ENCODE peak calls at places on chromosomes 16 and 17, in seven cellular contexts. L is H1, C is H9, Q is IMR-90, F is mesendoderm, M is mesenchymal stem cell, V is trophoblast cell. A is an unnamed sample. For H3K4me1, the result is how much of the 10 kb centered on the place peaks cover.

GRCh38 chr17:48631693-48632578 is 5.8 kb upstream of the HOXB9 start:
- DNase-seq in L (no peak), C (peak), Q (no peak), F (peak), M (no peak), V (no peak), A (no peak)

GRCh38 chr17:11950771-11951519 is 46.3 kb downstream of the ZNF18 start:
- DNase-seq in L (no peak), C (no peak), Q (no peak), F (no peak), M (no peak), V (no peak), A (no peak)

GRCh38 chr17:74937064-74938051 is 1.7 kb downstream of the OTOP3 start:
- DNase-seq in L (no peak), C (no peak), Q (no peak), F (no peak), M (no peak), V (no peak), A (peak)

GRCh38 chr17:78803161-78803845 is 21.2 kb upstream of the CYTH1 start:
- DNase-seq in L (no peak), C (no peak), Q (no peak), F (no peak), M (no peak), V (no peak), A (no peak)

GRCh38 chr16:19698480-19699465 is 19.3 kb downstream of the KNOP1 start:
- DNase-seq in L (no peak), C (no peak), Q (peak), F (no peak), M (no peak), V (no peak), A (no peak)

GRCh38 chr17:15971882-15972281 is 27.0 kb downstream of the ADORA2B start:
- DNase-seq in L (no peak), C (no peak), Q (no peak), F (peak), M (no peak), V (peak), A (no peak)

GRCh38 chr17:65137076-65137935 is at the start of gene RGS9:
- DNase-seq in L (peak), C (peak), Q (peak), F (peak), M (peak), V (peak), A (peak)

GRCh38 chr17:11900103-11900502 is 97.2 kb downstream of the ZNF18 start:
- DNase-seq in L (no peak), C (no peak), Q (no peak), F (peak), M (no peak), V (no peak), A (no peak)

GRCh38 chr16:67451704-67452435 is 20.9 kb downstream of the HSD11B2 start:
- DNase-seq in L (no peak), C (no peak), Q (no peak), F (no peak), M (no peak), V (no peak), A (no peak)

GRCh38 chr17:67947325-67947813 is 48.9 kb downstream of the C17orf58 start:
- DNase-seq in L (no peak), C (no peak), Q (no peak), F (no peak), M (no peak), V (no peak), A (no peak)

GRCh38 chr17:64706224-64707076 is 44.3 kb upstream of the SMURF2 start:
- DNase-seq in L (no peak), C (no peak), Q (no peak), F (peak), M (peak), V (peak), A (no peak)

GRCh38 chr17:2749058-2749783 is at the start of gene CCDC92B:
- DNase-seq in L (peak), C (peak), Q (no peak), F (no peak), M (no peak), V (no peak), A (peak)

GRCh38 chr16:15601212-15601879 is 41.6 kb downstream of the MARF1 start:
- DNase-seq in L (peak), C (peak), Q (no peak), F (peak), M (no peak), V (peak), A (no peak)

GRCh38 chr16:3938843-3939624 is 58.5 kb upstream of the CREBBP start:
- DNase-seq in L (peak), C (peak), Q (peak), F (peak), M (peak), V (peak), A (peak)

GRCh38 chr16:15988268-15989013 is 39.0 kb downstream of the ABCC1 start:
- DNase-seq in L (no peak), C (no peak), Q (peak), F (peak), M (peak), V (no peak), A (no peak)

GRCh38 chr16:85178006-85178591 is 65.8 kb upstream of the CIBAR2 start:
- DNase-seq in L (no peak), C (no peak), Q (no peak), F (no peak), M (no peak), V (no peak), A (no peak)

GRCh38 chr17:16521070-16521727 is 29.2 kb upstream of the LRRC75A start:
- DNase-seq in L (peak), C (peak), Q (peak), F (peak), M (peak), V (peak), A (peak)

GRCh38 chr16:48013476-48013875 is 142.3 kb downstream of the ABCC12 start:
- DNase-seq in L (no peak), C (no peak), Q (no peak), F (peak), M (no peak), V (no peak), A (no peak)

GRCh38 chr17:41998497-41998896 is 18.7 kb downstream of the DNAJC7 start:
- DNase-seq in L (no peak), C (no peak), Q (no peak), F (no peak), M (no peak), V (no peak), A (no peak)

GRCh38 chr17:79840204-79840988 is 1.2 kb upstream of the CBX4 start:
- DNase-seq in L (peak), C (peak), Q (peak), F (peak), M (peak), V (peak), A (no peak)

GRCh38 chr17:78257810-78258322 is 26.4 kb downstream of the TMEM235 start:
- DNase-seq in L (no peak), C (no peak), Q (peak), F (no peak), M (peak), V (peak), A (no peak)

GRCh38 chr16:17448640-17449638 is 21.8 kb downstream of the XYLT1 start:
- DNase-seq in L (no peak), C (no peak), Q (no peak), F (no peak), M (no peak), V (no peak), A (no peak)

GRCh38 chr16:9330036-9330545 is 238.6 kb downstream of the HAPSTR1 start:
- DNase-seq in L (no peak), C (peak), Q (no peak), F (no peak), M (no peak), V (no peak), A (no peak)

GRCh38 chr16:1125471-1125870 is 27.4 kb upstream of the CACNA1H start:
- DNase-seq in L (no peak), C (no peak), Q (peak), F (no peak), M (no peak), V (no peak), A (no peak)

GRCh38 chr17:17800504-17801021 is 36.2 kb downstream of the SREBF1 start:
- DNase-seq in L (no peak), C (no peak), Q (no peak), F (no peak), M (no peak), V (no peak), A (no peak)

GRCh38 chr17:50423553-50424159 is 2.4 kb upstream of the ACSF2 start:
- DNase-seq in L (no peak), C (no peak), Q (peak), F (peak), M (peak), V (peak), A (no peak)

GRCh38 chr16:11734025-11734652 is 8.5 kb downstream of the TXNDC11 start:
- DNase-seq in L (no peak), C (no peak), Q (no peak), F (no peak), M (no peak), V (no peak), A (no peak)
- H3K4me1 ChIP-seq in L (under half), C (under half), Q (under half), F (under half), M (under half), V (under half), A (under half)

GRCh38 chr17:13384626-13385025 is 217.1 kb downstream of the HS3ST3A1 start:
- DNase-seq in L (no peak), C (no peak), Q (no peak), F (no peak), M (no peak), V (no peak), A (no peak)

GRCh38 chr17:13385481-13385907 is 216.2 kb downstream of the HS3ST3A1 start:
- DNase-seq in L (no peak), C (no peak), Q (peak), F (no peak), M (no peak), V (peak), A (no peak)
- H3K23ac ChIP-seq in L (no peak), C (no peak), Q (no peak), F (no peak), M (no peak), V (no peak), A (no peak)

DNA sequence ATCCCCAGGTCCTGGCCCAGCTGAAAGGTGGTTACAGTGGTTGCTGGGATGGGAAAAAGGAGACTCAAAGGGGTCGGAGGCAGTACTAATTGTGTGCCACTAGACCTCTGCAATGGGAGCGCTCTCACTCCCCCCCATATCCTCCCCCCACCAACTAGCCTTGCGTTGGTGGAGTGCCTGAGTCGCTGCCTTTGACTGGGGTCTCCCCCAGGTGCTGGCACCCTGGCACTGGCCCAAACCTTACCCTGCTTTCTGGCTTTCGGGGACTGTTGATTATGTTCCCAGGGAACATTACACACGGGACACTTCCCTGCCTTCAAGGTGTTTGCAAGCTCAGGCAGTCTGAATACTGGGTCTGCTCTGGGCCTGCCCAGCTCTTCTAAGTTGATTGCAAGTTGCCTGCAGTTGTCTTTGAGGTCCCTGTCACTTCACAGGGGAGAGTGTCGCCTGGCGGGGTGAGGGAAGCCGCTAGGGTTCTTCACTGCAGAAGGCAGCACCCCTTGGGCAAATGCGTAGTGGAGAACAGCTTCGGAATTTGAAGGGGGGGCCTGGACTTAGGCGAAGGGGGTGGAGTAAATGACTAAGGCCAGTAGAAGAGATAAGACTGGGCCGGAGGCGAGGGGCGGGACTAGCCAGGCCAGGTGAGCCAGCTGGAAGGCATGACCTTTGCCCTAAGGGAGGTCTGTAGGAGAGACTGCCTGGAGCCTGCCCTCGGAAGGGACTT is 98.0 kb downstream of the RAB11FIP4 start:
- DNase-seq in L (peak), C (peak), Q (no peak), F (peak), M (no peak), V (peak), A (no peak)
- H3K4me1 ChIP-seq in L (under half), C (under half), Q (under half), F (under half), M (under half), V (under half), A (under half)

DNA sequence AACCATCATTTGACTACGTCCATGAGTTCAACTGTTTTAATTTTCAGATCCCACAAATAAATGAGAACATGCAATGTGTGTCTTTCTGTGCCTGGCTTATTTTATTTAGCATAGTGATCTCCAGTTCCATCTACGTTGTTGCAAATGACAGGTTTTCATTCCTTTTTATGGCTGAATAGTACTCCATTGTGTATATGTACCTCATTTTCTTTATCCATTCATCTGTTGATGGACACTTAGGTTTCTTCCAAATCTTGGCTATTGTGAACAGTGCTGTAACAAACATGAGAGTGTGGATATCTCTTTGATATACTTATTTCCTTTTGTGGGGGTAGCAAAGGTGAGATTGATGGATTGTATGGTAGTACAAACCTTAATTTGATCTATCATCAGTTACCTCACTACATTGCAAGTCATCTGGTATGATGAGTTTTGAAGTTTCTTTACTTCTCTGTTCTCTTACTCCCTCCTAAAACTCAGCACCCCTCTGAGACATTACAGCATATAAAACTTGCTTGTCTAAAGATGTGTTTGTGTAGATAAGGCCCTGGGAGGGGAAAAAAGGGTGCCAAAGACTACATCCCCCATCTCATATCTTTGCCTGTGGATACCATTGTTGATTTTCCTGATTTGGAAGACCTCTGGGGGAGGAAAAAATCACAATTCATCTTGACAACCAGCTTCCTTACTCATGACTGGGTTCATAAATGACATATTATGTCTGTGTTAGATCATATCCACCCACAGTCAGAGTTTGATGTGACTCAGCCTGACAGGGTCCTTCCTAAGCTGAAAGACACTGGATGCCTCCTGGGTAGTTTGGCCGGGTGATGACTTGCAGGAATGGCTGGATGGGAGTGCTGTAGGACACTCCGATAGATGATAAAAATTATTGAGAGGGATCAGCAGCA is 47.6 kb downstream of the ABCA9 start:
- DNase-seq in L (no peak), C (no peak), Q (peak), F (no peak), M (peak), V (no peak), A (no peak)
- H3K23ac ChIP-seq in L (no peak), C (no peak), Q (no peak), F (no peak), M (no peak), V (no peak), A (no peak)

DNA sequence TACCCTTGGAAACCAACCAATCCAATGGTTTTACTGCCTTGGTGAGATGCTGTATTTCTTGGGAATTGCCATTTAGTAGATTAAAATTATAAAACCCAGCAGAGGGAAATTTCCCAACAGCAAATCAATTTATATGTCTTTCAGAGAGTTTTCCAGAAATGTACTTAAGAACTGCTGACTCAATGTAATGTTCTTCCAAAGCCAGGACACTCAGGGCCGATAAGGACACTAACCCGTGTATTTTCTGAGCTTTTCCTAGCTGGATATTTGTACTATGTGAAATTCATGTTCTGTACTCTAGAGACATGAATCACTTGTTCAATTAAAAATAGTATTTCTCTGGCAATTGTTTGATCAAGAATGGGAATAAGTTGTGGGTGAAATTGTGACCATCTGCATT is 121.4 kb downstream of the KCNJ2 start:
- DNase-seq in L (no peak), C (no peak), Q (no peak), F (no peak), M (no peak), V (no peak), A (no peak)
- H3K4me1 ChIP-seq in L (under half), C (under half), Q (under half), F (under half), M (under half), V (under half), A (under half)

DNA sequence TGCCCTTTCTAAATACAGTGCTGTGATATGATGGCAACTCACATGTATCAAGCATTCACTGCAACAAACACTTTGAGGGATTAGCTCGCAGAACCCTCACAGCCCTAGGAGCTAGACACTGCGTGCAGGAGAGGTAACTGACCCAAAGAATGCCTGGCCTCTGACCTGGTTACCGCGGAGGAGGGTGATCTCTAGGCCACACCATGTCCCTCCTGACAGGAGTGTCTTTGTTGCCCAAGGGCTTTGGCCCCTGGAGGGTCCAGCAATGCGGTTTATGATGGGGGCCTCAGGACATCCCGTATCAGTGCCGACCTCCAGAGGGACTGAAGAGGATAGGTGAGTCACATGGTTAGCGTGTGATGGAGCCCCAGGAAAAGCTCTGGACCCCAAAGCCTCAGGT is 130.6 kb downstream of the MGAT5B start:
- DNase-seq in L (no peak), C (no peak), Q (no peak), F (no peak), M (no peak), V (no peak), A (no peak)
- H3K23ac ChIP-seq in L (no peak), C (no peak), Q (no peak), F (no peak), M (no peak), V (no peak), A (no peak)

A was measured in neuronal stem cell.